ENCODE peak calls at places on chromosomes 3 and 15, in four cellular contexts. F, T, Z and V are unnamed samples.

GRCh38 chr3:47365213-47366153 is 15.3 kb upstream of the PTPN23 start:
- DNase-seq in F (no peak), T (peak), Z (peak), V (no peak)

GRCh38 chr15:100732359-100733055 is 130.1 kb downstream of the ASB7 start:
- DNase-seq in F (peak), T (peak), Z (peak), V (no peak)

GRCh38 chr15:41061667-41062066 is 54.4 kb downstream of the INO80 start:
- DNase-seq in F (no peak), T (no peak), Z (no peak), V (no peak)

GRCh38 chr15:69394556-69395282 is 19.4 kb upstream of the KIF23 start:
- DNase-seq in F (peak), T (peak), Z (peak), V (no peak)

GRCh38 chr3:57518276-57518914 is 25.7 kb downstream of the DNAH12 start:
- DNase-seq in F (peak), T (peak), Z (peak), V (no peak)

GRCh38 chr3:43286115-43286885 is at the start of gene SNRK:
- DNase-seq in F (peak), T (peak), Z (peak), V (peak)

GRCh38 chr3:190088890-190089289 is 31.8 kb downstream of the P3H2 start:
- DNase-seq in F (peak), T (peak), Z (peak), V (no peak)

GRCh38 chr3:77931272-77932009 is 891.5 kb downstream of the ROBO2 start:
- DNase-seq in F (no peak), T (peak), Z (peak), V (no peak)

GRCh38 chr15:69685524-69686452 is 233.2 kb downstream of the RPLP1 start:
- DNase-seq in F (no peak), T (no peak), Z (no peak), V (no peak)

GRCh38 chr3:151016421-151016820 is 43.9 kb upstream of the CLRN1 start:
- DNase-seq in F (no peak), T (peak), Z (peak), V (no peak)

GRCh38 chr15:68623301-68623892 is 44.6 kb downstream of the CORO2B start:
- DNase-seq in F (no peak), T (peak), Z (peak), V (no peak)

GRCh38 chr3:152516195-152516594 is 247.5 kb downstream of the MBNL1 start:
- DNase-seq in F (no peak), T (no peak), Z (no peak), V (no peak)

GRCh38 chr3:46538803-46539442 is 27.2 kb downstream of the LRRC2 start:
- DNase-seq in F (no peak), T (peak), Z (peak), V (no peak)

GRCh38 chr3:172989373-172989772 is 151.7 kb downstream of the SPATA16 start:
- DNase-seq in F (no peak), T (no peak), Z (no peak), V (no peak)

GRCh38 chr3:133092676-133093075 is 54.5 kb downstream of the TMEM108 start:
- DNase-seq in F (no peak), T (peak), Z (peak), V (no peak)

GRCh38 chr15:92693922-92694331 is 38.4 kb upstream of the FAM174B start:
- DNase-seq in F (no peak), T (peak), Z (peak), V (no peak)

GRCh38 chr3:141407043-141407442 is 38.7 kb downstream of the ZBTB38 start:
- DNase-seq in F (peak), T (peak), Z (peak), V (peak)

GRCh38 chr15:41914406-41914805 is 20.6 kb upstream of the SPTBN5 start:
- DNase-seq in F (no peak), T (no peak), Z (no peak), V (no peak)

GRCh38 chr15:67152429-67152828 is 87.0 kb downstream of the SMAD3 start:
- DNase-seq in F (no peak), T (no peak), Z (no peak), V (no peak)

GRCh38 chr3:113297281-113297680 is 85.9 kb downstream of the BOC start:
- DNase-seq in F (no peak), T (no peak), Z (no peak), V (no peak)

GRCh38 chr3:69491980-69492379 is 106.1 kb upstream of the FRMD4B start:
- DNase-seq in F (no peak), T (no peak), Z (no peak), V (no peak)

GRCh38 chr3:128395500-128396125 is 71.1 kb downstream of the DNAJB8 start:
- DNase-seq in F (no peak), T (peak), Z (peak), V (no peak)

GRCh38 chr3:31449318-31449717 is 83.4 kb upstream of the STT3B start:
- DNase-seq in F (no peak), T (no peak), Z (no peak), V (no peak)

GRCh38 chr3:107373896-107374295 is 3.3 kb upstream of the CCDC54 start:
- DNase-seq in F (no peak), T (no peak), Z (no peak), V (no peak)

GRCh38 chr15:74997161-74997942 is 2.0 kb downstream of the SCAMP5 start:
- DNase-seq in F (no peak), T (no peak), Z (no peak), V (no peak)

GRCh38 chr15:64009798-64010241 is 36.5 kb downstream of the DAPK2 start:
- DNase-seq in F (no peak), T (peak), Z (peak), V (peak)

GRCh38 chr3:161415506-161416231 is 44.4 kb upstream of the SPTSSB start:
- DNase-seq in F (no peak), T (peak), Z (peak), V (no peak)

GRCh38 chr15:44034933-44035624 is 160.0 kb downstream of the FRMD5 start:
- DNase-seq in F (no peak), T (peak), Z (peak), V (no peak)

GRCh38 chr3:189041482-189042090 is 130.2 kb upstream of the TPRG1 start:
- DNase-seq in F (peak), T (peak), Z (peak), V (peak)

GRCh38 chr15:89095073-89095472 is 6.8 kb downstream of the ABHD2 start:
- DNase-seq in F (no peak), T (no peak), Z (no peak), V (no peak)

GRCh38 chr15:89096664-89097063 is 8.4 kb downstream of the ABHD2 start:
- DNase-seq in F (no peak), T (no peak), Z (peak), V (no peak)

GRCh38 chr15:89098281-89098680 is 10.0 kb downstream of the ABHD2 start:
- DNase-seq in F (no peak), T (no peak), Z (peak), V (no peak)

GRCh38 chr15:89095556-89095955 is 7.3 kb downstream of the ABHD2 start:
- DNase-seq in F (no peak), T (no peak), Z (no peak), V (no peak)

DNA sequence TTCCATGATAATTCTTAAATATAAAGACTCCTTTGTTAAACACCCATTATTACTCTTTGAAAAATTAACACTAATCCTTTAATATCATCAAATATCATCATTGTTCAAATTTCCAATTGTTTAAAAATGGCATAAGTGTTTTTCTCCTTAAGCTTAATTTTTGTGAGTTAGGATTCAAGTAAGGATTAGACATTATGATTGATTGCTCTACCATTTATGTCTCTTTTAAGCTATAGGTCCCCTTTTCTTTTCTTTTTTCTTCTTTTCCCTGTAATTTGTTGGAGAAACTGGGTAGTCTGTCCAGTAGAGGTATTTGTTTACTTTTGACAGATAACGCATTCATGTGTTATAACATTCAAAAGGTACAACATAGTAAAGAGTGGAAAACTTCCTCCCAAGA is 9.1 kb downstream of the ABHD2 start:
- DNase-seq in F (no peak), T (no peak), Z (no peak), V (no peak)
- H3K9ac ChIP-seq in F (no peak), T (no peak), Z (no peak), V (no peak)

GRCh38 chr3:14142567-14143270 is 17.9 kb downstream of the TMEM43 start:
- DNase-seq in F (no peak), T (no peak), Z (no peak), V (no peak)

GRCh38 chr3:14139771-14140170 is 14.9 kb downstream of the TMEM43 start:
- DNase-seq in F (no peak), T (no peak), Z (no peak), V (no peak)

GRCh38 chr3:14140668-14141067 is 15.8 kb downstream of the TMEM43 start:
- DNase-seq in F (no peak), T (no peak), Z (no peak), V (no peak)

GRCh38 chr3:14141602-14142315 is 16.9 kb downstream of the TMEM43 start:
- DNase-seq in F (no peak), T (no peak), Z (no peak), V (no peak)

DNA sequence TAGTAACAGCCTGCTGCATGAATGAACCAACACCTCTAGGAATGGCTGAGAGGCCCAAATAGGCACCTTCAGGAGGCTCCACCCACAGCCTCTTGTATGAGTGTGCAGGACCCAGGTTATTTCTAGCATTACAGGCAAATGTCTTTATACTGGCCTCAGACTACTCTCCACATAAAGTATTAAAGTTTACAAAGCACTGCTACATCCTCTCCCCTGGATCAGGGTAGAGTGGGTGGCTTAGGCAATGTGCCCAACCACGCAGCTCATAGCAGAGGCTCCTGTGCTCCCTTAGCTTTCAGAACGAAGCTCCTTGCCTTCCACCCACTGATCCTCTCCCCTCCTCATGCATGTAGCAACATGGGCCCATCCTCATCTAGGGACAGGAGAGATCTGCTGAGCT is 16.3 kb downstream of the TMEM43 start:
- DNase-seq in F (no peak), T (peak), Z (peak), V (no peak)
- H3K27ac ChIP-seq in F (no peak), T (no peak), Z (no peak), V (no peak)

DNA sequence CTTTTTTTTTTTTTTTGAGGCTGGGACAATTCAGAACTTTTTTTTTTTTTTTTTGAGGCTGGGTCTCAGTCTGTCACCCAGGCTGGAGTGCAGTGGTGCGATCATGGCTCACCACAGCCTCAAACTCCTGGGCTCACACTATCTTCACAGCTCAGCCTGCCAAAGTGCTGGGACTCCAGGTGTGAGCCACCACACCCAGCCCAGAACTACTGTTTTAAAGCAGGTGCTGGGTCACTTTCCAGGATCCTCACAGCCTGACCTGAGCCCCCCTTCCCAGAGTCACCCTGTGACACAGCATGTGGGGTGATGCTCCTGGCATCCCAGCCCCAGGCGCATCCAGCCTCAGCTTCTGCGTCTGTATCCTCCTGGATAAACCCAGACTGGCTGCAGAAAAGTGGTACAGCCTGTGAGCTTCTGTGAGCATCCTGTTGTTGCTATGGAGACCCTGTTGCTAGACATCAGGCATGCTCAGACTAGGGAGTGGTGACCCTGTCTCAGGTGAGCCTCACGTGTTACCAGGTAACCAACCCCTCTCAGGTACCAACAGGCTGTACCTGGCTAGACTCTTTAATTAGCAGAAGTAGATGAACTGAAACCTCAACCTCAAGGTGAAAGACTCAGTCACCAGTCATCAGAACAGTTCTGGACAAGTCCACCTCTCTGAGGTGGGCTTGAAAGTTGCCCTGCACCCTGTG is 15.0 kb downstream of the KLF13 start:
- DNase-seq in F (no peak), T (no peak), Z (no peak), V (no peak)
- H3K4me3 ChIP-seq in F (no peak), T (no peak), Z (no peak), V (no peak)

GRCh38 chr15:76177491-76178040 is 117.8 kb downstream of the TMEM266 start:
- DNase-seq in F (no peak), T (peak), Z (peak), V (no peak)
- H3K9ac ChIP-seq in F (no peak), T (no peak), Z (no peak), V (peak)